ENCODE peak calls at places on chromosomes 1 and 21, in five cellular contexts. L, B, E, I and M are unnamed samples.

GRCh38 chr1:150281758-150282557 is at the start of gene CIART:
- DNase-seq in L (peak; percentile 93), B (peak; percentile 97), I (peak; percentile 99), E (peak; percentile 92), M (peak; percentile 100)

GRCh38 chr1:37922767-37923550 is 23.9 kb downstream of the INPP5B start:
- DNase-seq in I (no peak), L (no peak), B (no peak), E (no peak), M (no peak)

GRCh38 chr1:17551755-17552234 is 12.3 kb downstream of the ARHGEF10L start:
- DNase-seq in E (peak; percentile 79), B (no peak), L (no peak), I (no peak), M (peak; percentile 38)

GRCh38 chr1:198674009-198674408 is 35.2 kb downstream of the PTPRC start:
- DNase-seq in B (no peak), I (no peak), L (no peak), E (no peak), M (no peak)

GRCh38 chr1:10823000-10823401 is 26.6 kb upstream of the CASZ1 start:
- DNase-seq in B (no peak), I (no peak), L (no peak), E (no peak), M (no peak)

GRCh38 chr1:22132517-22133235 is 10.2 kb downstream of the WNT4 start:
- DNase-seq in E (no peak), L (no peak), I (peak; percentile 20), B (peak; percentile 67), M (peak; percentile 78)

GRCh38 chr1:22100168-22100567 is 42.7 kb downstream of the WNT4 start:
- DNase-seq in B (no peak), L (no peak), E (no peak), I (no peak), M (no peak)

GRCh38 chr1:14961661-14962267 is 191.8 kb upstream of the TMEM51 start:
- DNase-seq in B (no peak), L (no peak), I (no peak), E (no peak), M (no peak)

GRCh38 chr1:222791006-222791710 is 23.7 kb upstream of the DISP1 start:
- DNase-seq in I (no peak), E (no peak), B (no peak), L (no peak), M (no peak)

GRCh38 chr1:79617777-79618176 is 611.2 kb upstream of the ADGRL4 start:
- DNase-seq in E (no peak), I (no peak), B (no peak), L (no peak), M (no peak)

GRCh38 chr1:245045087-245045881 is 109.5 kb upstream of the KIF26B start:
- DNase-seq in B (no peak), I (no peak), E (peak; percentile 38), L (no peak), M (peak; percentile 45)

GRCh38 chr1:52558941-52559340 is 6.0 kb upstream of the TUT4 start:
- DNase-seq in B (no peak), I (no peak), L (no peak), E (no peak), M (no peak)

GRCh38 chr1:220296941-220297460 is 24.7 kb upstream of the RAB3GAP2 start:
- DNase-seq in L (no peak), E (no peak), B (no peak), I (no peak), M (no peak)

GRCh38 chr21:27406297-27407009 is 439.6 kb upstream of the ADAMTS5 start:
- DNase-seq in E (no peak), L (no peak), B (no peak), I (peak; percentile 28), M (no peak)

GRCh38 chr1:16237343-16237830 is 404 bp upstream of the CPLANE2 start:
- DNase-seq in L (no peak), I (no peak), B (no peak), E (no peak), M (no peak)

GRCh38 chr1:173224887-173225280 is 17.8 kb upstream of the TNFSF4 start:
- DNase-seq in B (no peak), L (no peak), E (no peak), I (no peak), M (no peak)

GRCh38 chr1:29196863-29197589 is 15.3 kb upstream of the SRSF4 start:
- DNase-seq in B (no peak), L (no peak), I (peak; percentile 83), E (no peak), M (peak; percentile 66)

GRCh38 chr1:177230228-177231016 is 59.7 kb downstream of the BRINP2 start:
- DNase-seq in B (no peak), I (no peak), L (no peak), E (no peak), M (no peak)

GRCh38 chr1:20114021-20114648 is 5.2 kb downstream of the PLA2G2D start:
- DNase-seq in I (no peak), L (no peak), B (no peak), E (no peak), M (no peak)

GRCh38 chr1:235767795-235768194 is 98.9 kb downstream of the LYST start:
- DNase-seq in B (no peak), L (no peak), E (no peak), I (no peak), M (no peak)

GRCh38 chr1:118151312-118151937 is 33.6 kb downstream of the SPAG17 start:
- DNase-seq in L (no peak), E (peak; percentile 46), B (no peak), I (peak; percentile 35), M (peak; percentile 67)

GRCh38 chr1:30596891-30597290 is 126.5 kb downstream of the MATN1 start:
- DNase-seq in E (no peak), B (no peak), I (no peak), L (no peak), M (no peak)

GRCh38 chr1:10909697-10910489 is 102.6 kb upstream of the TARDBP start:
- DNase-seq in I (no peak), B (no peak), L (no peak), E (peak; percentile 34), M (peak; percentile 60)

DNA sequence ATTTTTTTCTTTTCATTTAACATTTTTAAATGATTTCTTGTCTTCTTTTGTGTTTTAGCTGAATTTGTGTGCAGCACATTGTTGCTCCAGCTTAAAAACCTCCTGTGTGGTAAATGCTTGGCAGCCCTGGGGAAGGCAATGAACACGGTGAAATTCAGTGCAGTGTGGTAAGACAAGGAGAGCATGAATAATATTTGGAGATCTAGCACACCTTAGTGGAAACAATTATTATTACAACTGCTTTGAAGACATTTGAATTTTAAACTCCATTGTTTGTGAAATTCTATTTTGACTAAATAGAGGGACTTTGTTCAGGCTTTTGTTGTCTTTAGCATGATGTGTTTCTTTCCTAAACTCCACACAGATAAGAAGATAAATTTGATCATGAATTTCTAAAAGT is 242.6 kb upstream of the CXADR start:
- DNase-seq in L (no peak), E (no peak), B (peak; percentile 12), I (peak; percentile 17), M (peak; percentile 42)
- TF ChIP-seq CTCF in L (peak; percentile 21), E (peak; percentile 24), B (peak; percentile 35), I (no peak), M (peak; percentile 36)

GRCh38 chr1:92831368-92831761 is 475 bp upstream of the RPL5 start:
- DNase-seq in B (no peak), L (no peak), E (no peak), I (no peak), M (no peak)
- H3K4me3 ChIP-seq in B (peak overlapping the region; percentile 100), L (peak overlapping the region; percentile 80), E (no peak overlapping the region), I (no peak overlapping the region), M (no peak overlapping the region)

DNA sequence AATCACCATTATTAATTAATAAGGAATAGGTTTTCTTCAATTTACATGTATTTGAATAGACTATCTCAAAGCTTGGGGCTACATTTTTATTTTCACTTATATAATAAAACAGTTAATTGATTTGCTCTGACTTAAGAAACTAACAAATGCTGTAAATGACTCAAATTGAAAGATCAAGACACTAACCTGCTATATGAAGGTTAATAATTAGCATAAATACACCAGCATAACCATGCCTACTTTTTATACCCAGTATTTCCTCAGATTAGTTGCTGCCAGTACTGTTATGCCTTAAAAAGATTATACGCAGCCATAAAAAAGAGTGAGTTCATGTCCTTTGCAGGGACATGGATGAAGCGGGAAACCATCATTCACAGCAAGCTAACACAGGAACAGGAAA is 1545.1 kb downstream of the AMY1C start:
- DNase-seq in B (no peak), I (no peak), L (no peak), E (no peak), M (no peak)
- TF ChIP-seq CTCF in B (no peak), I (no peak), L (no peak), E (no peak), M (no peak)

DNA sequence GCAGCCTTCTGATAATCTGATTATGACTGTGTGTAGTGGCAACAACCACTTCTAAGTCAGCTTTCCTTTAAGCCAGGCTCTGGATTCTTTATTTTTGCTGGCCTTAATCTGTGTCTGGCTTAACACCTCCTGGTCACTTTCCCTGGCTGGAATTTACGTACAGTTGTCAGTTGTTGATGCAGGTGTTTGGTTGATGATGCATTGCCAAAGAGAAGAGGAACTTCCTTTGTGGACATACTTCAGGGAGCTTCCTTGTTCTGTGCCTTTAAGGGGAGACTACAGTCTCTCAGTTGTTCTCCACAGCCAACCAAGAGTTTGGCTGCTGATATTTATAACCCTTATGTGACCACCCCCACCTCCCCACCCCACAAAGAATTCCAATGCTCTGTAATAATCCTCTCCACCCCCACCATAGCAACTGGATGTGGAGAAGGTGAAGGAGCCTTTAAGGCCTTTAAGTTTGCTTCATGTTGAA is 96.0 kb upstream of the BMP8A start:
- DNase-seq in I (no peak), L (no peak), E (peak; percentile 47), B (peak; percentile 75), M (peak; percentile 48)
- H3K4me3 ChIP-seq in I (no peak overlapping the region), L (peak overlapping the region; percentile 29), E (no peak overlapping the region), B (peak overlapping the region; percentile 5), M (no peak overlapping the region)

GRCh38 chr1:228956864-228957263 is 221.6 kb downstream of the RHOU start:
- DNase-seq in I (no peak), L (no peak), B (no peak), E (no peak), M (no peak)

GRCh38 chr1:228957535-228957934 is 222.3 kb downstream of the RHOU start:
- DNase-seq in E (no peak), L (no peak), I (no peak), B (no peak), M (no peak)

GRCh38 chr1:228958121-228958520 is 222.8 kb downstream of the RHOU start:
- DNase-seq in I (no peak), E (no peak), L (no peak), B (no peak), M (no peak)

GRCh38 chr1:228953207-228953606 is 217.9 kb downstream of the RHOU start:
- DNase-seq in E (no peak), I (no peak), B (no peak), L (no peak), M (no peak)

GRCh38 chr1:228955691-228956090 is 220.4 kb downstream of the RHOU start:
- DNase-seq in I (peak; percentile 10), L (no peak), E (no peak), B (no peak), M (no peak)
- TF ChIP-seq CTCF in I (no peak), L (no peak), E (no peak), B (no peak), M (no peak)